ENCODE peak calls at places on chromosomes 3 and 15, in ten cellular contexts. H is NCI-H748 treated with DMSO at 0.1 percent for 48 hours, C is HS-27A, B is mammary epithelial cell, K is BJ, E is right lobe of liver, X is H1, Z is D341Med, P is fibroblast of the conjunctiva, J is NCI-H1092. T is an unnamed sample.

GRCh38 chr15:97904196-97904572 is 56.3 kb upstream of the ARRDC4 start:
- DNase-seq in H (peak; percentile 30), C (no peak), B (peak; percentile 67), K (no peak), E (peak; percentile 71), X (peak; percentile 87), Z (peak; percentile 90), P (peak; percentile 51), J (peak; percentile 26), T (peak; percentile 40)

GRCh38 chr3:78754066-78754743 is 1013.6 kb downstream of the ROBO1 start:
- DNase-seq in H (no peak), C (no peak), B (peak; percentile 82), K (no peak), E (no peak), X (no peak), Z (no peak), P (peak; percentile 24), J (no peak), T (peak; percentile 9)

GRCh38 chr15:68256675-68257450 is 20.7 kb upstream of the FEM1B start:
- DNase-seq in H (peak; percentile 51), C (no peak), B (peak; percentile 92), K (peak; percentile 65), E (peak; percentile 96), X (peak; percentile 94), Z (no peak), P (peak; percentile 87), J (peak; percentile 69), T (peak; percentile 80)

GRCh38 chr15:43086551-43086950 is 19.3 kb downstream of the UBR1 start:
- DNase-seq in H (no peak), C (no peak), B (no peak), K (no peak), E (no peak), X (no peak), Z (no peak), P (no peak), J (no peak), T (no peak)

GRCh38 chr3:197201840-197202452 is 96.5 kb downstream of the DLG1 start:
- DNase-seq in H (no peak), C (no peak), B (no peak), K (no peak), E (no peak), X (no peak), Z (no peak), P (no peak), J (no peak), T (no peak)

GRCh38 chr3:155418426-155418825 is 124.9 kb upstream of the STRIT1 start:
- DNase-seq in H (no peak), C (no peak), B (no peak), K (no peak), E (no peak), X (no peak), Z (no peak), P (no peak), J (peak; percentile 6), T (no peak)

GRCh38 chr3:158845748-158846350 is 44.0 kb downstream of the MFSD1 start:
- DNase-seq in H (peak; percentile 3), C (peak; percentile 7), B (no peak), K (no peak), E (no peak), X (no peak), Z (peak; percentile 70), P (peak; percentile 17), J (peak; percentile 12), T (peak; percentile 49)

GRCh38 chr3:134147411-134147810 is 103.2 kb downstream of the RYK start:
- DNase-seq in H (no peak), C (no peak), B (no peak), K (no peak), E (no peak), X (no peak), Z (no peak), P (no peak), J (no peak), T (no peak)

GRCh38 chr3:50269977-50270413 is 1.0 kb downstream of the SEMA3B start:
- DNase-seq in H (no peak), C (no peak), B (peak; percentile 59), K (no peak), E (no peak), X (no peak), Z (no peak), P (no peak), J (no peak), T (peak; percentile 59)

GRCh38 chr3:128489860-128490649 is 2.9 kb downstream of the GATA2 start:
- DNase-seq in H (no peak), C (no peak), B (peak; percentile 34), K (no peak), E (peak; percentile 46), X (peak; percentile 81), Z (peak; percentile 68), P (no peak), J (no peak), T (peak; percentile 3)

GRCh38 chr15:84752195-84752594 is 3.8 kb downstream of the ZNF592 start:
- DNase-seq in H (no peak), C (no peak), B (no peak), K (no peak), E (no peak), X (no peak), Z (no peak), P (no peak), J (no peak), T (no peak)

GRCh38 chr3:48811524-48811923 is 36.1 kb downstream of the PRKAR2A start:
- DNase-seq in H (no peak), C (no peak), B (no peak), K (no peak), E (no peak), X (no peak), Z (no peak), P (no peak), J (no peak), T (no peak)

GRCh38 chr3:106560451-106560966 is 691.7 kb upstream of the CBLB start:
- DNase-seq in H (no peak), C (peak; percentile 62), B (peak; percentile 84), K (peak; percentile 81), E (no peak), X (no peak), Z (no peak), P (peak; percentile 59), J (no peak), T (peak; percentile 98)

T was measured in renal cortical epithelial cell.